ENCODE peak calls at places on chromosomes 5 and 9, in six cellular contexts. One of them, this sample, is unnamed.

GRCh38 chr9:120161801-120162200 is 418.2 kb downstream of the CDK5RAP2 start:
- DNase-seq in GM23338: no peak
- DNase-seq in endodermal cell: no peak
- DNase-seq in lower leg skin: no peak
- DNase-seq in K562: no peak
- DNase-seq in MM.1S: no peak
- DNase-seq in this sample: no peak

GRCh38 chr5:91885291-91886265 is 502.5 kb upstream of the ARRDC3 start:
- DNase-seq in GM23338: no peak
- DNase-seq in endodermal cell: no peak
- DNase-seq in lower leg skin: no peak
- DNase-seq in K562: no peak
- DNase-seq in MM.1S: no peak
- DNase-seq in this sample: no peak

GRCh38 chr9:2017459-2018161 is 2.5 kb downstream of the SMARCA2 start:
- DNase-seq in GM23338: peak; percentile 74
- DNase-seq in endodermal cell: peak; percentile 80
- DNase-seq in lower leg skin: peak; percentile 77
- DNase-seq in K562: peak; percentile 65
- DNase-seq in MM.1S: peak; percentile 59
- DNase-seq in this sample: peak; percentile 78

GRCh38 chr5:180289433-180289832 is 2.5 kb downstream of the MAPK9 start:
- DNase-seq in GM23338: peak; percentile 35
- DNase-seq in endodermal cell: no peak
- DNase-seq in lower leg skin: no peak
- DNase-seq in K562: no peak
- DNase-seq in MM.1S: no peak
- DNase-seq in this sample: no peak

GRCh38 chr5:172543484-172544298 is 89.4 kb upstream of the SH3PXD2B start:
- DNase-seq in GM23338: no peak
- DNase-seq in endodermal cell: peak; percentile 43
- DNase-seq in lower leg skin: no peak
- DNase-seq in K562: no peak
- DNase-seq in MM.1S: no peak
- DNase-seq in this sample: no peak

GRCh38 chr9:74887041-74887980 is at the start of gene TRPM6:
- DNase-seq in GM23338: peak; percentile 83
- DNase-seq in endodermal cell: peak; percentile 91
- DNase-seq in lower leg skin: peak; percentile 59
- DNase-seq in K562: peak; percentile 51
- DNase-seq in MM.1S: no peak
- DNase-seq in this sample: no peak

GRCh38 chr5:72459089-72459661 is 48.0 kb downstream of the ZNF366 start:
- DNase-seq in GM23338: no peak
- DNase-seq in endodermal cell: no peak
- DNase-seq in lower leg skin: no peak
- DNase-seq in K562: no peak
- DNase-seq in MM.1S: no peak
- DNase-seq in this sample: no peak

GRCh38 chr5:32419791-32420190 is 24.7 kb downstream of the ZFR start:
- DNase-seq in GM23338: no peak
- DNase-seq in endodermal cell: no peak
- DNase-seq in lower leg skin: no peak
- DNase-seq in K562: no peak
- DNase-seq in MM.1S: no peak
- DNase-seq in this sample: no peak

GRCh38 chr9:78707481-78707977 is 410.6 kb downstream of the PSAT1 start:
- DNase-seq in GM23338: no peak
- DNase-seq in endodermal cell: no peak
- DNase-seq in lower leg skin: no peak
- DNase-seq in K562: no peak
- DNase-seq in MM.1S: peak; percentile 84
- DNase-seq in this sample: no peak

GRCh38 chr5:55231476-55232193 is 1.8 kb downstream of the CCNO start:
- DNase-seq in GM23338: peak; percentile 36
- DNase-seq in endodermal cell: peak; percentile 71
- DNase-seq in lower leg skin: no peak
- DNase-seq in K562: no peak
- DNase-seq in MM.1S: no peak
- DNase-seq in this sample: no peak

GRCh38 chr9:130682490-130683121 is 11.0 kb upstream of the EXOSC2 start:
- DNase-seq in GM23338: peak; percentile 92
- DNase-seq in endodermal cell: peak; percentile 89
- DNase-seq in lower leg skin: peak; percentile 45
- DNase-seq in K562: peak; percentile 78
- DNase-seq in MM.1S: peak; percentile 56
- DNase-seq in this sample: peak; percentile 59

GRCh38 chr9:108382267-108382666 is 473.5 kb downstream of the ACTL7B start:
- DNase-seq in GM23338: no peak
- DNase-seq in endodermal cell: no peak
- DNase-seq in lower leg skin: no peak
- DNase-seq in K562: no peak
- DNase-seq in MM.1S: no peak
- DNase-seq in this sample: no peak

GRCh38 chr5:129904102-129904666 is at the start of gene CHSY3:
- DNase-seq in GM23338: peak; percentile 84
- DNase-seq in endodermal cell: peak; percentile 93
- DNase-seq in lower leg skin: peak; percentile 73
- DNase-seq in K562: peak; percentile 11
- DNase-seq in MM.1S: peak; percentile 83
- DNase-seq in this sample: no peak

GRCh38 chr5:525916-526315 is 1.7 kb upstream of the SLC9A3 start:
- DNase-seq in GM23338: no peak
- DNase-seq in endodermal cell: no peak
- DNase-seq in lower leg skin: no peak
- DNase-seq in K562: no peak
- DNase-seq in MM.1S: no peak
- DNase-seq in this sample: no peak

GRCh38 chr9:13941686-13942085 is 372.3 kb downstream of the NFIB start:
- DNase-seq in GM23338: no peak
- DNase-seq in endodermal cell: no peak
- DNase-seq in lower leg skin: no peak
- DNase-seq in K562: no peak
- DNase-seq in MM.1S: no peak
- DNase-seq in this sample: no peak

GRCh38 chr9:4147476-4148214 is 152.2 kb downstream of the GLIS3 start:
- DNase-seq in GM23338: peak; percentile 15
- DNase-seq in endodermal cell: peak; percentile 57
- DNase-seq in lower leg skin: no peak
- DNase-seq in K562: no peak
- DNase-seq in MM.1S: no peak
- DNase-seq in this sample: no peak

GRCh38 chr5:176762489-176762888 is 47.9 kb upstream of the UNC5A start:
- DNase-seq in GM23338: peak; percentile 50
- DNase-seq in endodermal cell: peak; percentile 55
- DNase-seq in lower leg skin: no peak
- DNase-seq in K562: peak; percentile 16
- DNase-seq in MM.1S: no peak
- DNase-seq in this sample: no peak

GRCh38 chr9:12922209-12922914 is 147.5 kb downstream of the LURAP1L start:
- DNase-seq in GM23338: no peak
- DNase-seq in endodermal cell: no peak
- DNase-seq in lower leg skin: no peak
- DNase-seq in K562: no peak
- DNase-seq in MM.1S: no peak
- DNase-seq in this sample: no peak

GRCh38 chr9:96883922-96884321 is 29.6 kb upstream of the ZNF782 start:
- DNase-seq in GM23338: no peak
- DNase-seq in endodermal cell: no peak
- DNase-seq in lower leg skin: no peak
- DNase-seq in K562: no peak
- DNase-seq in MM.1S: no peak
- DNase-seq in this sample: no peak

GRCh38 chr9:112655633-112656032 is 62.3 kb downstream of the INIP start:
- DNase-seq in GM23338: peak; percentile 25
- DNase-seq in endodermal cell: peak; percentile 47
- DNase-seq in lower leg skin: no peak
- DNase-seq in K562: no peak
- DNase-seq in MM.1S: no peak
- DNase-seq in this sample: no peak

GRCh38 chr5:102090770-102091169 is 205.3 kb downstream of the SLCO4C1 start:
- DNase-seq in GM23338: peak; percentile 64
- DNase-seq in endodermal cell: peak; percentile 56
- DNase-seq in lower leg skin: no peak
- DNase-seq in K562: peak; percentile 5
- DNase-seq in MM.1S: peak; percentile 40
- DNase-seq in this sample: peak; percentile 29

DNA sequence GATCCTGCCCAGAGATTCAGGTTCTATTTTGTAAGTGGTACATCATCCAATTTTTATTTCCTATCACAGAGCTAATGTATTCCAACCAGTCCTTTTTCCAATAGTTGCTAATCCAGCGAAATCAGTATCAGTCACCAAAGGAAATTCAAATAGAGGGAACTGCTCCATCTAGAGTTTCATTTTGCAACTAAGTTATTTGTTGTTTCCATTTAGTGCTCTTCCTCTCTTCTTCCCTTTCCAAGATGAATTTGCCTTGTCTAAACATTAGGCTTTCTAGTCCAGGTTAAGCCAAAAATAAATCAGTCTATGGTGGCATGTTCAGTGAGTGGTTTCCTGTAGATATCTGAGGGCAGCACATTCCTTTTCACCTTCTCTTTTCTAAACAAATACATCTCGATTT is 79.8 kb upstream of the SPATA31D4 start:
- DNase-seq in GM23338: peak; percentile 25
- DNase-seq in endodermal cell: no peak
- DNase-seq in lower leg skin: no peak
- DNase-seq in K562: no peak
- DNase-seq in MM.1S: no peak
- DNase-seq in this sample: no peak
- TF ChIP-seq CTCF in GM23338: peak; percentile 45
- TF ChIP-seq CTCF in endodermal cell: peak; percentile 58
- TF ChIP-seq CTCF in lower leg skin: no peak
- TF ChIP-seq CTCF in K562: no peak
- TF ChIP-seq CTCF in MM.1S: no peak
- TF ChIP-seq CTCF in this sample: peak; percentile 48

DNA sequence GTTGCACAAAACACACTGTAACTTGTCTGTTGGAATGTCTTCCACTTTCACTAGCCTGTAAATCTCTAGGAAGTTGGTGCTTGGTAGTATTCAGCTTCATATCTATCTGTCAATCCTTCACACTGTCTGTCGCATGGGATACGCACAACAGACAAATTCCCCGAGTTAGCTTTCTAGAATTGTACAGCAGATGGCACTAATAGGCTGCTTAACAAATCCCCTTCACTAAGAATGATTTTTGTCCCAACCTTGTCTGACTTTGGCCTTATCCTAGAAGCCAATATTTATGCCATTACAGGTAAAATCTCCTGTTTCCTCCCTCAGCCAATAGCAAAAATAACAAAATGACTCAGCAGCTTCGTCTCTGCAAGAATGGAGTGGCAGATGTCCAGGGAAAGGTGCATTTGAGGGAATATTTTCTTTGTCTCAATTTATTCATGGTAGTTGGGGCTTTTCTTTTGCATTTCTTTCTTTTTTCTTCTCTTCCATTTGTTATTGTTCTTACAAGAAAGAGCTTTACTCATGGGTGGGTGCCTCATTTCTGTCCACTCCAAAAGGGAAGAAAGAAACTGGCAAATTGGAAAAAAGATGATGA is 3.1 kb downstream of the NUDT2 start:
- DNase-seq in GM23338: peak; percentile 60
- DNase-seq in endodermal cell: no peak
- DNase-seq in lower leg skin: no peak
- DNase-seq in K562: peak; percentile 56
- DNase-seq in MM.1S: peak; percentile 30
- DNase-seq in this sample: peak; percentile 58
- TF ChIP-seq CTCF in GM23338: peak; percentile 72
- TF ChIP-seq CTCF in endodermal cell: peak; percentile 76
- TF ChIP-seq CTCF in lower leg skin: no peak
- TF ChIP-seq CTCF in K562: peak; percentile 50
- TF ChIP-seq CTCF in MM.1S: peak; percentile 33
- TF ChIP-seq CTCF in this sample: peak; percentile 81

GRCh38 chr5:8857051-8857450 is 688.8 kb downstream of the SEMA5A start:
- DNase-seq in GM23338: no peak
- DNase-seq in endodermal cell: no peak
- DNase-seq in lower leg skin: no peak
- DNase-seq in K562: no peak
- DNase-seq in MM.1S: no peak
- DNase-seq in this sample: no peak

GRCh38 chr5:8848362-8848761 is 697.5 kb downstream of the SEMA5A start:
- DNase-seq in GM23338: no peak
- DNase-seq in endodermal cell: no peak
- DNase-seq in lower leg skin: no peak
- DNase-seq in K562: no peak
- DNase-seq in MM.1S: no peak
- DNase-seq in this sample: no peak

GRCh38 chr5:8845316-8845715 is 700.6 kb downstream of the SEMA5A start:
- DNase-seq in GM23338: no peak
- DNase-seq in endodermal cell: no peak
- DNase-seq in lower leg skin: no peak
- DNase-seq in K562: no peak
- DNase-seq in MM.1S: no peak
- DNase-seq in this sample: no peak

GRCh38 chr5:8848997-8849585 is 696.8 kb downstream of the SEMA5A start:
- DNase-seq in GM23338: no peak
- DNase-seq in endodermal cell: no peak
- DNase-seq in lower leg skin: no peak
- DNase-seq in K562: no peak
- DNase-seq in MM.1S: no peak
- DNase-seq in this sample: no peak

DNA sequence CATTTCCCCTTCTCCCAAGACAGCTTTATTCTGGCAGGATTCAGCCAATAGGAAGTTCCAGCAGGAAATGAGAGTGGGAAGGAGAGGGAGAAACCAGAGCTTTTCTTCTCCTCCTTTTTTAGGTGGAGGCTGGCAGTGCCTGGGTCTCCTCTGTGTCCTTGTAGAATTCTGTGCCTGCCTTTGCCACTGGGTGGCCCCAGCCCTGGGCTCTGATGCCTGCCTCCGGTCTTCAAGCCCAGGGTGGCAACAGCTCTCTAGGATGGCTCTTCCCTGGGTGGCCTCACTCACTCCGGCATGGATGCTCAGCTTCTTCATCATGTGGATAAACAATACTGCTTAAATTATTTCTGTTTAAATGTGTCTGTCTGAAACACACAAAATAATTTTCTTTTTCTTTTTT is 694.8 kb downstream of the SEMA5A start:
- DNase-seq in GM23338: peak; percentile 44
- DNase-seq in endodermal cell: no peak
- DNase-seq in lower leg skin: no peak
- DNase-seq in K562: no peak
- DNase-seq in MM.1S: no peak
- DNase-seq in this sample: no peak
- TF ChIP-seq CTCF in GM23338: peak; percentile 45
- TF ChIP-seq CTCF in endodermal cell: peak; percentile 55
- TF ChIP-seq CTCF in lower leg skin: no peak
- TF ChIP-seq CTCF in K562: no peak
- TF ChIP-seq CTCF in MM.1S: no peak
- TF ChIP-seq CTCF in this sample: peak; percentile 15

DNA sequence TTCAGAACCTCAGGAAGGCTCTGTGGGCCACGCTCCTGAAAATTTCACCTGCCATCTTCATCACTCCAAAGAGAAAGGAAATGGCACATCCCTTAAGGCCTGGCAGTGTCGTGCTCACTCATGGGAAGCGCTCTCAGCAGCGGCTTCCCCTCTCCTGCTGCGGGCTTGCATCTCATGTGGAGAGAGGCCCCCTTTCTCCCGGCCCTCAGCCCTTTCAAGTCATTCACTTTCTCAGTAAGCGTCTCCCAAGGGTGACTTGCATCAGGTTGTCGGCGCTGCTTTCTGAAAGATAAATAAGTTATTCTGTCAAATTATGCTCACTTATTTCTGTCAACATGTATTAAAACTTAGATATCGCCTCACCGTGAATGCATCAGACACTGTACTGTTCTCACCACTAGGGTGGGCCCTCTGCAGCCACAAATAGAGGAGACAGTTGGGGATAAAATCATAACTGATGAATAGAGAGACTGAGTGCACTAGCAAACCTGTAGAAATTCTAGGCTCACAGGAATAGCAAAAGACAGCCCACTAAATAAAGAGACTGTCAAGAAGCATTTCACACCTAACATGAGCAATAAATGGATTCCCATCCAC is 174.6 kb downstream of the RFK start:
- DNase-seq in GM23338: peak; percentile 34
- DNase-seq in endodermal cell: peak; percentile 62
- DNase-seq in lower leg skin: no peak
- DNase-seq in K562: peak; percentile 0
- DNase-seq in MM.1S: no peak
- DNase-seq in this sample: no peak
- TF ChIP-seq CTCF in GM23338: peak; percentile 54
- TF ChIP-seq CTCF in endodermal cell: peak; percentile 77
- TF ChIP-seq CTCF in lower leg skin: no peak
- TF ChIP-seq CTCF in K562: no peak
- TF ChIP-seq CTCF in MM.1S: no peak
- TF ChIP-seq CTCF in this sample: peak; percentile 53

This sample was measured in OCI-LY7.